ENCODE peak calls at places on chromosomes 13 and 19, in five cellular contexts. B is iris pigment epithelial cell, U is cerebellar nuclear complex, X is NCI-H2029, H is ELF-1. E is an unnamed sample.

GRCh38 chr19:40721936-40722661 is 5.2 kb downstream of the ITPKC start:
- DNase-seq in B (peak), U (no peak), X (no peak), H (no peak), E (no peak)

GRCh38 chr13:46622918-46623256 is 69.9 kb downstream of the LRCH1 start:
- DNase-seq in X (no peak), H (no peak), B (peak), U (peak), E (peak)

GRCh38 chr19:15289673-15290072 is 42.7 kb downstream of the BRD4 start:
- DNase-seq in U (no peak), B (no peak), X (no peak), H (no peak), E (no peak)

GRCh38 chr19:57613941-57614743 is at the start of gene ZNF134:
- DNase-seq in H (peak), X (peak), U (peak), B (peak), E (peak)

GRCh38 chr19:33214621-33215020 is 11.0 kb downstream of the SLC7A10 start:
- DNase-seq in X (peak), U (no peak), H (peak), B (peak), E (peak)

GRCh38 chr19:2039959-2040646 is 10.9 kb downstream of the MKNK2 start:
- DNase-seq in H (no peak), B (no peak), X (no peak), U (no peak), E (no peak)

GRCh38 chr19:19554074-19555023 is 16.3 kb downstream of the CILP2 start:
- DNase-seq in X (peak), B (peak), U (no peak), H (peak), E (no peak)

GRCh38 chr19:17136617-17137016 is 61.0 kb downstream of the MYO9B start:
- DNase-seq in B (no peak), X (no peak), H (no peak), U (no peak), E (no peak)